ENCODE peak calls at places on chromosomes 16 and 17, in four cellular contexts. M is pancreas, A is hepatocyte, R is transverse colon. O is an unnamed sample.

GRCh38 chr17:42485680-42486079 is 27.0 kb downstream of the ATP6V0A1 start:
- DNase-seq in M (no peak), A (no peak), R (no peak), O (no peak)

GRCh38 chr17:3808701-3809100 is 7.7 kb upstream of the ITGAE start:
- DNase-seq in M (no peak), A (no peak), R (no peak), O (no peak)

GRCh38 chr16:25007284-25007984 is 7.7 kb downstream of the ARHGAP17 start:
- DNase-seq in M (no peak), A (no peak), R (no peak), O (no peak)

GRCh38 chr17:4881761-4882555 is 17.4 kb upstream of the C17orf107 start:
- DNase-seq in M (peak), A (peak), R (peak), O (peak)

GRCh38 chr17:2631211-2631610 is 37.8 kb downstream of the PAFAH1B1 start:
- DNase-seq in M (no peak), A (no peak), R (no peak), O (no peak)

GRCh38 chr16:80723981-80724380 is 80.4 kb downstream of the CDYL2 start:
- DNase-seq in M (no peak), A (no peak), R (no peak), O (no peak)

GRCh38 chr16:17843905-17844304 is 373.1 kb upstream of the XYLT1 start:
- DNase-seq in M (no peak), A (no peak), R (no peak), O (no peak)

GRCh38 chr17:4997302-4998026 is at the start of the genes INCA1 and KIF1C:
- DNase-seq in M (peak), A (peak), R (peak), O (peak)

GRCh38 chr17:35808962-35809854 is at the start of gene TAF15:
- DNase-seq in M (peak), A (peak), R (peak), O (peak)

GRCh38 chr16:3059723-3060242 is 5.7 kb upstream of the IL32 start:
- DNase-seq in M (no peak), A (no peak), R (no peak), O (no peak)

GRCh38 chr17:39765159-39765558 is 27.4 kb downstream of the GRB7 start:
- DNase-seq in M (no peak), A (no peak), R (no peak), O (no peak)

GRCh38 chr16:82329070-82329469 is 159.0 kb upstream of the MPHOSPH6 start:
- DNase-seq in M (no peak), A (no peak), R (no peak), O (no peak)

GRCh38 chr17:17042851-17043667 is 802 bp downstream of the MPRIP start:
- DNase-seq in M (no peak), A (no peak), R (no peak), O (no peak)

GRCh38 chr16:82533161-82533560 is 93.6 kb upstream of the CDH13 start:
- DNase-seq in M (no peak), A (no peak), R (no peak), O (no peak)

GRCh38 chr17:32515677-32516383 is 29.0 kb downstream of the CDK5R1 start:
- DNase-seq in M (no peak), A (no peak), R (no peak), O (no peak)

GRCh38 chr16:47956881-47957280 is 198.9 kb downstream of the ABCC12 start:
- DNase-seq in M (no peak), A (no peak), R (no peak), O (no peak)

GRCh38 chr16:3578121-3578520 is 918 bp upstream of the NLRC3 start:
- DNase-seq in M (no peak), A (no peak), R (peak), O (no peak)

GRCh38 chr16:82761236-82761635 is 134.5 kb downstream of the CDH13 start:
- DNase-seq in M (peak), A (no peak), R (peak), O (no peak)

GRCh38 chr16:66270333-66270927 is 96.1 kb upstream of the CDH5 start:
- DNase-seq in M (peak), A (peak), R (peak), O (peak)

GRCh38 chr17:19510903-19511302 is 22.8 kb upstream of the SLC47A1 start:
- DNase-seq in M (no peak), A (no peak), R (no peak), O (no peak)

GRCh38 chr16:788399-789126 is at the start of gene CHTF18:
- DNase-seq in M (peak), A (peak), R (peak), O (peak)

GRCh38 chr17:67974598-67975066 is 21.6 kb downstream of the C17orf58 start:
- DNase-seq in M (no peak), A (no peak), R (no peak), O (peak)

GRCh38 chr17:29148257-29148789 is 31.9 kb downstream of the MYO18A start:
- DNase-seq in M (no peak), A (no peak), R (no peak), O (no peak)

GRCh38 chr17:17351901-17352781 is 49.0 kb downstream of the NT5M start:
- DNase-seq in M (no peak), A (peak), R (no peak), O (no peak)

GRCh38 chr17:48373882-48374281 is 56.1 kb downstream of the SKAP1 start:
- DNase-seq in M (no peak), A (no peak), R (no peak), O (no peak)

GRCh38 chr17:46771601-46772012 is 46.9 kb downstream of the WNT3 start:
- DNase-seq in M (no peak), A (peak), R (peak), O (no peak)

GRCh38 chr16:72064361-72064894 is 1.4 kb downstream of the HPR start:
- DNase-seq in M (no peak), A (no peak), R (no peak), O (no peak)

GRCh38 chr16:72061564-72061963 is 1.5 kb upstream of the HPR start:
- DNase-seq in M (no peak), A (no peak), R (no peak), O (no peak)

GRCh38 chr16:72068930-72069329 is 5.9 kb downstream of the HPR start:
- DNase-seq in M (no peak), A (no peak), R (no peak), O (no peak)

GRCh38 chr16:72072514-72073342 is 9.7 kb downstream of the HPR start:
- DNase-seq in M (peak), A (peak), R (no peak), O (peak)

GRCh38 chr16:72066747-72067146 is 3.7 kb downstream of the HPR start:
- DNase-seq in M (no peak), A (peak), R (no peak), O (no peak)
- TF ChIP-seq CTCF in M (peak), A (peak), R (peak), O (peak)

DNA sequence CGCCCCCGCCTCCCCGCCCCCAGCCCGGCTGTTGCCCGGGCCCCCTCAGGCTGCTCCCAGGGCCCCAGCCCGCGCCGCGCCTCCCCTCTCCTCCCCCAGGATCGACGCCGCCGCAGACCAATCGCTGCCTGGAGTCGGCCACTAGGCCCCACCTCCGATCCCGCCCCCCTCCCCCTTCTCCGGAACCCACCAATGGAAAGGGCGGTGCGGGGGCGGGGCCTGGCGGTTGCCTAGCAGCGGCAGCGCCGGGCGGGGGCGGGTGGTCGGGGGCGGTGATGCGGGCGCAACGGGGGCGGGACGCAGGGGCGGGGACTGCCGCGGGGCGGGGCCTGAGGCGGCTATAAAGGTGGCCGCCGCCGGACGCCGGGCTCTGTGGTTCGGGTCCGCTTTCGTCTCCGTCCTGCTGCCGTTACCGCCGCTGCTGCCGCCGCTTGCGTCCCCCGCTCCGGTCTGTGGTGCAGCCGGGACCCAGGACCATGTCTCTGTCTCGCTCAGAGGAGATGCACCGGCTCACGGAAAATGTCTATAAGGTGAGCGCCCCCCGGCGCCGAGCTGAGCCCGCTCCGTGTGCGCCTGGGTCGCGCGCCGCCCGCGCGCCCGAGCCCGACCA is at the start of gene BAIAP2:
- DNase-seq in M (peak), A (peak), R (peak), O (peak)
- H3K27ac ChIP-seq in M (no peak), A (peak), R (peak), O (no peak)

GRCh38 chr16:76668207-76668725 is 391.1 kb downstream of the CNTNAP4 start:
- DNase-seq in M (no peak), A (peak), R (no peak), O (no peak)
- TF ChIP-seq CTCF in M (no peak), A (peak), R (no peak), O (no peak)

DNA sequence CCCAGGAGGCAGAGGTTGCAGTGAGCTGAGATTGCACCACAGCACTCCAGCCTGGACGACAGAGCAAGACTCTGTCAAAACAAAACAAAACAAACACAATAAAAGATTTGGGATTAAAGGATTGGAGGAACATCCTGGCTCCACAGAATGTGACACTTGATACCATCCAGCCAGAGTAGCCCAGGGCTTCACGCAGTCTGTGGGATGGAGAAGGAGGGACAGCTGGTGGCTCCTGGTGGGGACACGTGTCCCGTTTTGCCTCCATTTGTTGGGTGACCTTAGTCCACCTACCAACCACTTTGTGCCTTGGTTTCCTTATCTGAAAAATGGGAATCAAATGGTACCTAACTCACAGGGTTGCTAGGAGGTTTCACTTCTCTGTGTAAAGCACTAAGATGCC is 12.4 kb upstream of the CYB561 start:
- DNase-seq in M (no peak), A (no peak), R (no peak), O (no peak)
- H3K27ac ChIP-seq in M (no peak), A (no peak), R (no peak), O (no peak)

GRCh38 chr17:7685533-7686220 is 1.6 kb downstream of the TP53 start:
- DNase-seq in M (peak), A (peak), R (peak), O (peak)

GRCh38 chr17:7688808-7689316 is 585 bp downstream of the WRAP53 start:
- DNase-seq in M (no peak), A (no peak), R (no peak), O (no peak)

GRCh38 chr17:7687908-7688807 is at the start of gene WRAP53:
- DNase-seq in M (peak), A (peak), R (peak), O (peak)

GRCh38 chr17:7686221-7687071 is 844 bp downstream of the TP53 start:
- DNase-seq in M (peak), A (peak), R (peak), O (peak)

GRCh38 chr17:7687072-7687907 is at the start of gene TP53:
- DNase-seq in M (peak), A (peak), R (peak), O (peak)
- TF ChIP-seq CTCF in M (no peak), A (no peak), R (no peak), O (no peak)

GRCh38 chr16:62298567-62298966 is 262.3 kb upstream of the CDH8 start:
- DNase-seq in M (no peak), A (peak), R (no peak), O (no peak)
- H3K27ac ChIP-seq in M (no peak), A (no peak), R (no peak), O (no peak)

GRCh38 chr16:56515665-56516064 is 4.2 kb downstream of the BBS2 start:
- DNase-seq in M (no peak), A (no peak), R (no peak), O (no peak)

GRCh38 chr16:56514845-56515244 is 5.0 kb downstream of the BBS2 start:
- DNase-seq in M (no peak), A (no peak), R (no peak), O (no peak)

GRCh38 chr16:56512025-56512424 is 7.8 kb downstream of the BBS2 start:
- DNase-seq in M (no peak), A (no peak), R (no peak), O (no peak)

GRCh38 chr16:56517206-56517605 is 2.6 kb downstream of the BBS2 start:
- DNase-seq in M (no peak), A (no peak), R (no peak), O (no peak)

GRCh38 chr16:56513972-56514371 is 5.9 kb downstream of the BBS2 start:
- DNase-seq in M (peak), A (peak), R (peak), O (peak)
- TF ChIP-seq CTCF in M (peak), A (peak), R (peak), O (peak)

GRCh38 chr17:75683467-75684041 is 16.4 kb downstream of the SAP30BP start:
- DNase-seq in M (no peak), A (peak), R (no peak), O (no peak)

GRCh38 chr17:75688209-75688771 is 21.2 kb downstream of the SAP30BP start:
- DNase-seq in M (no peak), A (no peak), R (no peak), O (no peak)

GRCh38 chr17:75684249-75684648 is 17.1 kb downstream of the SAP30BP start:
- DNase-seq in M (no peak), A (peak), R (no peak), O (no peak)

GRCh38 chr17:75684924-75685323 is 17.8 kb downstream of the SAP30BP start:
- DNase-seq in M (no peak), A (peak), R (peak), O (peak)

DNA sequence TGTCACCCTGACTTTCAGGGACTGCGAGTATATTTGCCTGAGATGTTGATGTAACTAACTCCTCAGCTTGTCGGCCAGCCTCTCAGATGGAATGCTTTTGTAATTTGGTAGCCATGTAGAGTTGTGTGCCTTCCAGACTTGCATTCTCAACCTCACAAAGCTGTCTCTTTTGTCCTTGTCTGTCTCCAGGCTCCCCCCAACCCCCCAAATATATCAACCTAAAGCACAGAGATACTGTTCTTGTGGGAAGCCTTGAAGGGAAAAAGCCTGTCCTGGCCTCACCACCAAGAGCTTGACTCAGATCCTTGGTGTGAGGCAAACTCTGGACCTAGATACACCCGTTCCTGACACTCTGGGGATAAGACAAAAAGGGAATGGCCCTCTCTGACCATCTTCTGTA is 18.4 kb downstream of the SAP30BP start:
- DNase-seq in M (no peak), A (no peak), R (no peak), O (no peak)
- H3K27ac ChIP-seq in M (no peak), A (peak), R (peak), O (peak)

GRCh38 chr17:10224592-10225195 is 26.3 kb upstream of the GAS7 start:
- DNase-seq in M (no peak), A (no peak), R (no peak), O (no peak)

DNA sequence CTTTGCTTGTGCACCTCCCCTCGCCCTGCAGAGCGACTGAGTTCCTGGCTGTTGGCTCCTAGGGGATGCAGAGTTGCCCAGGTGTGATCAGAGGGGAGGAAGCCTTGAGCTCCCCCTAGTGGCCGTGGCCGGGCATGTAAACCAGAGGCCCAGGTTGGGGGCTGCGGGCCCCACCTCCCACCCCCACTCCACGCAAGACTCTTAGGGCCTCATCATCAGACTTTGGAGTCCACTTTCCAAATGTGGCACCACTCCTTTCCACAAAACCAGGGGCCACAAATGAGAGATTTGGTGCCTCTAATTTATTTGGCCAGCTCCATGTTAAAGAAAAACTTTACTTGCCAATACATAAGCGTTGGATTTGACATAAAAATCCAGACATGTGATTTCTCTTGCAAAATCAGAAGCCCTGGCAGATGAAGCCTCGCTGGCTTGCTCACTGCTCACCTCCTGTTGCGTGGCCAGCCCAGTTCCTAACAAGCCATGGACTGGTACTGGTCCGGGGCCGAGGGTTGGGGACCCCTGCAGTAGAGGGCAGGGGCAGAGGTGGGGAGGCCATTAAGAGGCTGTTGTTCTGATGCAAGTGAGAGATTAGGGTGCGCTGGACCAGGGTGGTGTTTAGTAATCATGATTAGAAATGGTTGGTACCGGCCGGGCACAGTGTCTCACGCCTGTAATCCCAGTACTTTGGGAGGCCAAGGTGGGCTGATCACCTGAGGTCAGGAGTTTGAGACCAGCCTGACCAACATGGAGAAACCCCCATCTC is 28.7 kb upstream of the GAS7 start:
- DNase-seq in M (no peak), A (peak), R (peak), O (peak)
- TF ChIP-seq CTCF in M (peak), A (peak), R (peak), O (peak)

GRCh38 chr16:57591870-57592485 is 36.5 kb upstream of the ADGRG1 start:
- DNase-seq in M (no peak), A (no peak), R (no peak), O (no peak)
- H3K27ac ChIP-seq in M (no peak), A (no peak), R (no peak), O (no peak)